ENCODE peak calls at places on chromosomes 13 and 19, in four cellular contexts. V is right atrium auricular region, H is heart left ventricle, D is left lung. B is an unnamed sample.

GRCh38 chr13:59416561-59416960 is 747.2 kb downstream of the DIAPH3 start:
- DNase-seq in V (no peak), H (no peak), D (no peak), B (no peak)

GRCh38 chr19:4369888-4370260 is 26.5 kb downstream of the MPND start:
- DNase-seq in V (no peak), D (peak), H (no peak), B (no peak)

GRCh38 chr13:28035146-28035782 is 46.8 kb upstream of the URAD start:
- DNase-seq in V (no peak), H (no peak), D (no peak), B (no peak)

GRCh38 chr19:3360494-3361383 is 5.6 kb upstream of the NFIC start:
- DNase-seq in D (peak), H (peak), V (peak), B (no peak)

GRCh38 chr19:17109962-17110598 is 34.5 kb downstream of the MYO9B start:
- DNase-seq in D (peak), V (peak), H (peak), B (no peak)

GRCh38 chr13:113804703-113805430 is 45.8 kb downstream of the TMEM255B start:
- DNase-seq in H (peak), V (no peak), D (no peak), B (no peak)

GRCh38 chr13:80341771-80342271 is 895 bp upstream of the SPRY2 start:
- DNase-seq in H (peak), V (peak), D (peak), B (peak)

GRCh38 chr19:801030-801860 is 4.0 kb downstream of the PTBP1 start:
- DNase-seq in V (peak), D (peak), H (peak), B (no peak)

GRCh38 chr13:35479691-35480090 is 3.2 kb upstream of the MAB21L1 start:
- DNase-seq in D (no peak), H (no peak), V (no peak), B (no peak)

GRCh38 chr13:27449936-27450828 is at the start of gene MTIF3:
- DNase-seq in D (peak), V (peak), H (peak), B (peak)

GRCh38 chr13:26558074-26558805 is 757 bp downstream of the WASF3 start:
- DNase-seq in H (peak), D (no peak), V (no peak), B (peak)

GRCh38 chr13:58855283-58855682 is 1223.7 kb downstream of the PCDH17 start:
- DNase-seq in V (no peak), H (no peak), D (no peak), B (no peak)

GRCh38 chr13:27442071-27442647 is 8.2 kb downstream of the MTIF3 start:
- DNase-seq in D (no peak), V (no peak), H (no peak), B (no peak)

GRCh38 chr19:48991823-48992570 is 1.1 kb downstream of the GYS1 start:
- DNase-seq in V (peak), H (peak), D (peak), B (no peak)

GRCh38 chr19:6423499-6424189 is 967 bp downstream of the KHSRP start:
- DNase-seq in H (no peak), V (peak), D (no peak), B (no peak)

GRCh38 chr13:76856141-76856571 is 30.0 kb downstream of the KCTD12 start:
- DNase-seq in V (no peak), H (no peak), D (no peak), B (no peak)

GRCh38 chr13:26011996-26012688 is 39.7 kb downstream of the SHISA2 start:
- DNase-seq in H (no peak), D (peak), V (no peak), B (no peak)

GRCh38 chr13:80547885-80548284 is 207.0 kb upstream of the SPRY2 start:
- DNase-seq in D (no peak), H (peak), V (no peak), B (no peak)

GRCh38 chr19:30969586-30969985 is 379.6 kb downstream of the TSHZ3 start:
- DNase-seq in D (no peak), H (no peak), V (no peak), B (no peak)

GRCh38 chr13:78603240-78603947 is at the start of gene POU4F1:
- DNase-seq in D (no peak), H (no peak), V (no peak), B (peak)

GRCh38 chr13:110920038-110920437 is 5.2 kb upstream of the ANKRD10 start:
- DNase-seq in D (no peak), H (peak), V (no peak), B (no peak)
- TF ChIP-seq CTCF in D (no peak), H (no peak), V (no peak), B (no peak)

DNA sequence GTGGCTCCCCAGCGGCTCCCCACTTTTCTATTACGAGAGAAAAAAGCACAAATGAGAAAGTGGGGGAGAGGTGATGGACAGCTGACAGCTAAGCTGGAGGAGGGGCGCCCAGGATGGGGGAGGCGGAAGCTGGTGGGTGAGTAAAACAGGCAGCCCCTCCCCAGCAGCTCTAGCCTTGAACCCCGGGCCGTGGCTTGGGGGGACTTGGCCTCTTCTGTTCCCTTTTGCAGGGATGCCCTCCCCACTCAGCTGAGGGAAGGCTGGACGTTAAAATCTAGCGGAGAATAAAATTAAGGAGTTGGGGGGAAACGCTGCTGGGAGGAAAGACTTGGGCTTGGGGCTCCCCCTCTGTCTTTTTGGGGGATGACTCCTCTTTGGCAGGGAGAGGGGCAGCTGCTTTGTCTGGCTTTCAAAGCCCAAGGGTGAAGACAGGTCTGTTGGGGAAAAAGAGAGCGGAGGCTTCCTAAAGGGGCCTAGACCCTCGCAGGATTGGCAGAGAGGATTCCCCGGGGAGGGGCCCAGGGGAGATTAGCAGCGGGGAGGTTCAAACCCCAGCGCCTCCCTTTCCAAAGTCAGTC is 1.4 kb upstream of the SAMD1 start:
- DNase-seq in V (no peak), D (no peak), H (no peak), B (no peak)
- TF ChIP-seq CTCF in V (no peak), D (no peak), H (no peak), B (no peak)

DNA sequence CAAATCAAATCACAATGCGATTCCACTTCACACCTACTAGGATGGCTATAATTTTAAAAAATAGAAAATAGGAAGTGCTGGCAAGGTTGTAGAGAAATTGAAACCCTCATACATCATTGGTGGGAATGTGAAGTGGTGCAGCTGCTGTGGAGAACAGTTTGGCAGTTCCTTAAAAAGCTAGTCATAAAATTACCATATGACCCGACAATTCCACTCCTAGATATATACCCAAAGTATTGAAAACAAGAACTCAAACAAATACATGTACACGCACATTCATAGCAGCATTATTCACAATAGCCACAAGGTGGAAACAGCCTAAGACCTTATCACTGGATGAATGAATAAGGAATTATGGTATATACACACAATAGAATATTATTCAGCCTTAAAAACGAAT is 12.0 kb downstream of the HMGB1 start:
- DNase-seq in D (no peak), H (no peak), V (no peak), B (no peak)
- TF ChIP-seq CTCF in D (no peak), H (no peak), V (no peak), B (no peak)

GRCh38 chr13:97366172-97366688 is 67.7 kb upstream of the RAP2A start:
- DNase-seq in H (no peak), D (no peak), V (no peak), B (no peak)
- TF ChIP-seq CTCF in H (no peak), D (no peak), V (no peak), B (no peak)

GRCh38 chr19:43124360-43124759 is 41.9 kb upstream of the PSG2 start:
- DNase-seq in H (no peak), V (no peak), D (no peak), B (no peak)
- TF ChIP-seq CTCF in H (no peak), V (no peak), D (no peak), B (no peak)

DNA sequence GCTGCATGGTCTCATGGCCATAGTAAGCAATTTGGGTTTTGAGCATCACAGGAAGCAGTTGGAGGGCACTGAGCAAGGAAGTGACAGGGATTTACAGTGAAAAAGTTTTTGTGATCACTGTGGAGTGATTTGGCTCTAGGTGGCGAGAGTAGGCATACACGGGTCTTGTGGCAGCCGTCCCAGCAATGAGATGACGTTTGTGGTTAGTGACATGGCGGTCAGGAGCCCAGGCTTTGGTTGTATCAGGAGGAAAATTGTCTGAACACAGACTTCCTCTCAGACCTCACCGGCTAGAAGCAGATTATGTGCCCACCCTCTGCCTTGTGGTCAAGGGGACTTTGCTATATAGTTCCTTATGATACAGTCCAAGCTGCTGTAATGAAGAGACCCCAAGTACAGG is 3.3 kb downstream of the ZNF444 start:
- DNase-seq in H (no peak), V (no peak), D (no peak), B (no peak)
- TF ChIP-seq CTCF in H (no peak), V (no peak), D (no peak), B (no peak)

DNA sequence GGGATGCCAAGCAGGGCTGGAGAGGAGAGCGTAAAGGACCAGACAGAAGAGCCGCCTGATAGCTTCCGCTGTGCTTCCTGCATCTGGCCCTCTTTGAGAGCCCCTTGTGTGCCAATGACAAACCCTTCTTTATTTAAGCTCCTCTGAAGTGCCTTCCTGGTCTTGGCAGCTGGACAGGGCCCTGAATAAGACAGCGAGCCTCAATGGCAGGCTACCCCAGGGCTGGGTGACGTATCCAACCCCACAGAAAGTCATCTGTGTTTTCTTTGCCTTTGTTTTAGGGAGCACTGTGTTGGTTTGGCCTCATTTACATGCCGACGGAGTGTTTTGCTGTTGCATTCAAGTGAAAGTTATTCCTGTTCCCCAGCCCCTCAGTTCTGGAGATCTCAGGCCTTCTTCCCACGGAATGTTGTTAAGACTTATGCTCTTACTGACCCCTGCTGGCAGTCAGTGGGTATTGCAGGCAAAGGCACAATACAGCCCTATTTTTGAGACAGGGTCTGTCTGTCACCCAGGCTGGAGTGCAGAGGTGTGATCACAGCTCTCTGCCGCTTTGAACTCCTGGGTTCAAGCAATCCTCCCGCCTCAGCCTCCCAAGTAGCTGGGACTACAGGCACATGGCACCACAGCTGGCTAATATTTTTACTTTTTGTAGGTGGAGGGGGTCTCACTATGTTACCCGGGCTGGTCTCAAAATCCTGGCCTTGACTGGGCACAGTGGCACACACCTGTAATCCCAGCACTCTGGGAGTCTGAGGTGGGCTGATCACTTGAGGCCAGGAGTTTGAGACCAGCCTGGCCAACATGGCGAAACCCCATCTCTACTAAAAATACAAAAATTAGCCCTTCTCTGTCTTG is 16.8 kb downstream of the CCL25 start:
- DNase-seq in D (no peak), V (no peak), H (no peak), B (no peak)
- TF ChIP-seq CTCF in D (peak), V (peak), H (peak), B (peak)

DNA sequence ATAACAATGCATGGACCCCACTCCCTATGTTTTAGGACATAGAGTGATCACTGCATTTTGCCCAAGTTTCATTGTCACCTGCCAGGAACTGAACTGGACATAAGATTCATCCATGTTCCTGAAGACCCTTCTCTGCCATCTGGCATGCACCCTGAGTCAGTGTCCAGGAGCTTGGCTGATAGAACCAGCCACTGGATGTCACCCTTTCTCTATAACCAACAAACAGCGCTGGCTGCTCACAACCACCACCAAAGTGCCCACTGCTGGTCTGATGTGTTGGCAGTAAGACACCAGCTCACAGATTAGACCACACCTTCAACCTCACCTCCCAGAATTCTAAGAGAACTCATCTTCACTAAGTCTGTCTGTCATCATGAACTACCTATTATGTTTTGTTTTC is 333.4 kb downstream of the ITGBL1 start:
- DNase-seq in H (peak), D (no peak), V (no peak), B (no peak)
- TF ChIP-seq CTCF in H (peak), D (no peak), V (peak), B (no peak)

GRCh38 chr13:73765651-73766384 is 368.4 kb downstream of the KLF12 start:
- DNase-seq in H (peak), V (peak), D (peak), B (peak)

GRCh38 chr13:73767191-73767741 is 366.9 kb downstream of the KLF12 start:
- DNase-seq in H (no peak), V (no peak), D (no peak), B (no peak)

GRCh38 chr13:73772449-73773186 is 361.6 kb downstream of the KLF12 start:
- DNase-seq in H (no peak), D (no peak), V (no peak), B (no peak)

DNA sequence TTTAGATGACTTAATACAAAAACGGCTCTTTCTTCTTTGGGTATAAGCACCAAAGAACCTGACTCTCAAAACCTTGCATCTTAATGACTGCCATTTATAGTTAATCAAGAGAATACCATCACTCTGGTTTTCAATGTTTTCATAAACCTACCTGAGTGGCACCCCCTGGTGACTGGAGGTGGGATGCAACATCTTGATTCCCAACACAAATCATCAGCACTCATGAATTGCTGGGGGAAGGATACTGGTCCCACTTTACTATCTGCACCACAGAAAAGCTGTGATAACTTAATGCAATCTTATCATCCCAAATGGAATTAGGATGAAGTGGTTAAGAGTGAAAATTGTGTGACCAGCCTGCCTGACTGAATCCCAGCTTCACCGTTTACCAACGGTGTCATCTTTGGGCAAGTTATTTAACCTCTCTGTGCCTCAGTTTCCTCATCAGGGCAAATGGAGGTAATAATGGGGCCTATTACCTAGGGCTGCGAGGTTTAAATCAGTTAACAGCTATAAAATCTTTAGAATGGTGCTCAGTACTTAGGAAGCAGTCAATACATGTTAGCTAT is 366.4 kb downstream of the KLF12 start:
- DNase-seq in H (no peak), V (no peak), D (no peak), B (no peak)
- TF ChIP-seq CTCF in H (no peak), V (peak), D (no peak), B (no peak)